ENCODE peak calls at places on chromosomes 11 and 22, in five cellular contexts. One of them, this sample, is unnamed.

GRCh38 chr22:41091139-41092022 is 1.0 kb upstream of the EP300 start:
- DNase-seq in tibial nerve: peak; percentile 97
- DNase-seq in activated CD4-positive, alpha-beta T cell treated with anti-CD3 and anti-CD28 coated beads for 24 hours: peak; percentile 99
- DNase-seq in stimulated activated CD4-positive, alpha-beta T cell treated with anti-CD3 and anti-CD28 coated beads, Interleukin-4, amount 100 ng/mL, for 24 hours: peak; percentile 99
- DNase-seq in bronchial epithelial cell: peak; percentile 93
- DNase-seq in this sample: peak; percentile 93

GRCh38 chr11:127616171-127616570 is 615.6 kb upstream of the KIRREL3 start:
- DNase-seq in stimulated activated CD4-positive, alpha-beta T cell treated with anti-CD3 and anti-CD28 coated beads, Interleukin-4, amount 100 ng/mL, for 24 hours: no peak
- DNase-seq in activated CD4-positive, alpha-beta T cell treated with anti-CD3 and anti-CD28 coated beads for 24 hours: no peak
- DNase-seq in bronchial epithelial cell: no peak
- DNase-seq in tibial nerve: no peak
- DNase-seq in this sample: no peak

GRCh38 chr11:2582958-2583604 is 116.7 kb downstream of the KCNQ1OT1 start:
- DNase-seq in stimulated activated CD4-positive, alpha-beta T cell treated with anti-CD3 and anti-CD28 coated beads, Interleukin-4, amount 100 ng/mL, for 24 hours: no peak
- DNase-seq in tibial nerve: no peak
- DNase-seq in activated CD4-positive, alpha-beta T cell treated with anti-CD3 and anti-CD28 coated beads for 24 hours: no peak
- DNase-seq in bronchial epithelial cell: no peak
- DNase-seq in this sample: no peak

GRCh38 chr11:33987975-33988580 is 63.5 kb upstream of the CAPRIN1 start:
- DNase-seq in stimulated activated CD4-positive, alpha-beta T cell treated with anti-CD3 and anti-CD28 coated beads, Interleukin-4, amount 100 ng/mL, for 24 hours: peak; percentile 83
- DNase-seq in tibial nerve: peak; percentile 66
- DNase-seq in activated CD4-positive, alpha-beta T cell treated with anti-CD3 and anti-CD28 coated beads for 24 hours: peak; percentile 60
- DNase-seq in bronchial epithelial cell: peak; percentile 74
- DNase-seq in this sample: peak; percentile 85

GRCh38 chr22:39149915-39150847 is 2.3 kb downstream of the CBX7 start:
- DNase-seq in tibial nerve: no peak
- DNase-seq in activated CD4-positive, alpha-beta T cell treated with anti-CD3 and anti-CD28 coated beads for 24 hours: no peak
- DNase-seq in stimulated activated CD4-positive, alpha-beta T cell treated with anti-CD3 and anti-CD28 coated beads, Interleukin-4, amount 100 ng/mL, for 24 hours: no peak
- DNase-seq in bronchial epithelial cell: no peak
- DNase-seq in this sample: no peak

GRCh38 chr11:17720796-17721171 is 1.4 kb downstream of the MYOD1 start:
- DNase-seq in stimulated activated CD4-positive, alpha-beta T cell treated with anti-CD3 and anti-CD28 coated beads, Interleukin-4, amount 100 ng/mL, for 24 hours: no peak
- DNase-seq in activated CD4-positive, alpha-beta T cell treated with anti-CD3 and anti-CD28 coated beads for 24 hours: no peak
- DNase-seq in tibial nerve: no peak
- DNase-seq in bronchial epithelial cell: no peak
- DNase-seq in this sample: peak; percentile 65

GRCh38 chr11:64659417-64660144 is 63.4 kb downstream of the NRXN2 start:
- DNase-seq in tibial nerve: no peak
- DNase-seq in bronchial epithelial cell: peak; percentile 93
- DNase-seq in activated CD4-positive, alpha-beta T cell treated with anti-CD3 and anti-CD28 coated beads for 24 hours: no peak
- DNase-seq in stimulated activated CD4-positive, alpha-beta T cell treated with anti-CD3 and anti-CD28 coated beads, Interleukin-4, amount 100 ng/mL, for 24 hours: no peak
- DNase-seq in this sample: no peak

GRCh38 chr11:70203749-70204465 is 811 bp downstream of the FADD start:
- DNase-seq in tibial nerve: peak; percentile 75
- DNase-seq in activated CD4-positive, alpha-beta T cell treated with anti-CD3 and anti-CD28 coated beads for 24 hours: peak; percentile 84
- DNase-seq in stimulated activated CD4-positive, alpha-beta T cell treated with anti-CD3 and anti-CD28 coated beads, Interleukin-4, amount 100 ng/mL, for 24 hours: peak; percentile 97
- DNase-seq in bronchial epithelial cell: peak; percentile 89
- DNase-seq in this sample: peak; percentile 50

GRCh38 chr11:111944651-111945051 is 7.5 kb downstream of the DIXDC1 start:
- DNase-seq in tibial nerve: no peak
- DNase-seq in activated CD4-positive, alpha-beta T cell treated with anti-CD3 and anti-CD28 coated beads for 24 hours: no peak
- DNase-seq in bronchial epithelial cell: peak; percentile 96
- DNase-seq in stimulated activated CD4-positive, alpha-beta T cell treated with anti-CD3 and anti-CD28 coated beads, Interleukin-4, amount 100 ng/mL, for 24 hours: peak; percentile 44
- DNase-seq in this sample: no peak